ENCODE peak calls at places on chromosomes 16 and 17, in ten cellular contexts. One of them, this sample, is unnamed.

GRCh38 chr16:65525743-65526142 is 403.9 kb upstream of the CDH11 start:
- DNase-seq in WTC11: no peak
- DNase-seq in CD8-positive, alpha-beta T cell: no peak
- DNase-seq in PC-9: no peak
- DNase-seq in cardiac muscle cell: no peak
- DNase-seq in NCI-H748 treated with DMSO at 0.1 percent for 48 hours: no peak
- DNase-seq in naive thymus-derived CD8-positive, alpha-beta T cell: no peak
- DNase-seq in heart right ventricle: no peak
- DNase-seq in heart left ventricle: no peak
- DNase-seq in left cardiac atrium: no peak
- DNase-seq in this sample: no peak

GRCh38 chr16:4217246-4218131 is 24.4 kb downstream of the SRL start:
- DNase-seq in cardiac muscle cell: peak
- DNase-seq in WTC11: no peak
- DNase-seq in CD8-positive, alpha-beta T cell: no peak
- DNase-seq in heart right ventricle: peak
- DNase-seq in NCI-H748 treated with DMSO at 0.1 percent for 48 hours: no peak
- DNase-seq in left cardiac atrium: peak
- DNase-seq in heart left ventricle: peak
- DNase-seq in naive thymus-derived CD8-positive, alpha-beta T cell: no peak
- DNase-seq in PC-9: no peak
- DNase-seq in this sample: no peak

GRCh38 chr16:17241264-17241835 is 229.4 kb downstream of the XYLT1 start:
- DNase-seq in WTC11: no peak
- DNase-seq in naive thymus-derived CD8-positive, alpha-beta T cell: no peak
- DNase-seq in left cardiac atrium: peak
- DNase-seq in NCI-H748 treated with DMSO at 0.1 percent for 48 hours: no peak
- DNase-seq in CD8-positive, alpha-beta T cell: no peak
- DNase-seq in cardiac muscle cell: no peak
- DNase-seq in heart right ventricle: no peak
- DNase-seq in PC-9: no peak
- DNase-seq in heart left ventricle: no peak
- DNase-seq in this sample: no peak

GRCh38 chr16:81796035-81796434 is 16.9 kb downstream of the PLCG2 start:
- DNase-seq in heart right ventricle: no peak
- DNase-seq in naive thymus-derived CD8-positive, alpha-beta T cell: no peak
- DNase-seq in cardiac muscle cell: no peak
- DNase-seq in CD8-positive, alpha-beta T cell: no peak
- DNase-seq in NCI-H748 treated with DMSO at 0.1 percent for 48 hours: no peak
- DNase-seq in WTC11: no peak
- DNase-seq in PC-9: no peak
- DNase-seq in heart left ventricle: no peak
- DNase-seq in left cardiac atrium: no peak
- DNase-seq in this sample: no peak

GRCh38 chr16:9977333-9977897 is 204.8 kb downstream of the GRIN2A start:
- DNase-seq in heart left ventricle: no peak
- DNase-seq in naive thymus-derived CD8-positive, alpha-beta T cell: no peak
- DNase-seq in PC-9: no peak
- DNase-seq in cardiac muscle cell: no peak
- DNase-seq in NCI-H748 treated with DMSO at 0.1 percent for 48 hours: no peak
- DNase-seq in WTC11: no peak
- DNase-seq in CD8-positive, alpha-beta T cell: no peak
- DNase-seq in left cardiac atrium: no peak
- DNase-seq in heart right ventricle: no peak
- DNase-seq in this sample: no peak

GRCh38 chr16:1003551-1004347 is 22.2 kb downstream of the SOX8 start:
- DNase-seq in naive thymus-derived CD8-positive, alpha-beta T cell: no peak
- DNase-seq in CD8-positive, alpha-beta T cell: peak
- DNase-seq in PC-9: no peak
- DNase-seq in heart left ventricle: no peak
- DNase-seq in WTC11: no peak
- DNase-seq in cardiac muscle cell: peak
- DNase-seq in NCI-H748 treated with DMSO at 0.1 percent for 48 hours: no peak
- DNase-seq in left cardiac atrium: no peak
- DNase-seq in heart right ventricle: no peak
- DNase-seq in this sample: no peak

GRCh38 chr17:412211-413015 is 59.8 kb upstream of the RPH3AL start:
- DNase-seq in left cardiac atrium: peak
- DNase-seq in PC-9: peak
- DNase-seq in NCI-H748 treated with DMSO at 0.1 percent for 48 hours: peak
- DNase-seq in naive thymus-derived CD8-positive, alpha-beta T cell: peak
- DNase-seq in WTC11: peak
- DNase-seq in CD8-positive, alpha-beta T cell: peak
- DNase-seq in cardiac muscle cell: peak
- DNase-seq in heart right ventricle: peak
- DNase-seq in heart left ventricle: no peak
- DNase-seq in this sample: no peak

GRCh38 chr17:72432143-72432604 is 311.4 kb downstream of the SOX9 start:
- DNase-seq in NCI-H748 treated with DMSO at 0.1 percent for 48 hours: peak
- DNase-seq in left cardiac atrium: no peak
- DNase-seq in WTC11: no peak
- DNase-seq in cardiac muscle cell: no peak
- DNase-seq in heart right ventricle: no peak
- DNase-seq in naive thymus-derived CD8-positive, alpha-beta T cell: no peak
- DNase-seq in heart left ventricle: no peak
- DNase-seq in PC-9: no peak
- DNase-seq in CD8-positive, alpha-beta T cell: no peak
- DNase-seq in this sample: no peak

GRCh38 chr16:89038811-89039735 is 54.6 kb upstream of the ACSF3 start:
- DNase-seq in NCI-H748 treated with DMSO at 0.1 percent for 48 hours: no peak
- DNase-seq in WTC11: no peak
- DNase-seq in heart right ventricle: no peak
- DNase-seq in naive thymus-derived CD8-positive, alpha-beta T cell: no peak
- DNase-seq in cardiac muscle cell: no peak
- DNase-seq in heart left ventricle: peak
- DNase-seq in CD8-positive, alpha-beta T cell: no peak
- DNase-seq in PC-9: no peak
- DNase-seq in left cardiac atrium: no peak
- DNase-seq in this sample: no peak

GRCh38 chr17:34319087-34319486 is at the start of gene CCL8:
- DNase-seq in naive thymus-derived CD8-positive, alpha-beta T cell: no peak
- DNase-seq in WTC11: no peak
- DNase-seq in heart left ventricle: no peak
- DNase-seq in heart right ventricle: peak
- DNase-seq in cardiac muscle cell: peak
- DNase-seq in CD8-positive, alpha-beta T cell: no peak
- DNase-seq in left cardiac atrium: no peak
- DNase-seq in NCI-H748 treated with DMSO at 0.1 percent for 48 hours: no peak
- DNase-seq in PC-9: no peak
- DNase-seq in this sample: no peak

GRCh38 chr16:6113749-6114148 is 1016.2 kb upstream of the EEF2KMT start:
- DNase-seq in heart left ventricle: no peak
- DNase-seq in heart right ventricle: no peak
- DNase-seq in WTC11: no peak
- DNase-seq in NCI-H748 treated with DMSO at 0.1 percent for 48 hours: no peak
- DNase-seq in PC-9: no peak
- DNase-seq in left cardiac atrium: no peak
- DNase-seq in naive thymus-derived CD8-positive, alpha-beta T cell: no peak
- DNase-seq in cardiac muscle cell: no peak
- DNase-seq in CD8-positive, alpha-beta T cell: no peak
- DNase-seq in this sample: no peak

GRCh38 chr16:71724320-71724751 is at the start of gene PHLPP2:
- DNase-seq in heart left ventricle: no peak
- DNase-seq in cardiac muscle cell: no peak
- DNase-seq in naive thymus-derived CD8-positive, alpha-beta T cell: no peak
- DNase-seq in left cardiac atrium: no peak
- DNase-seq in NCI-H748 treated with DMSO at 0.1 percent for 48 hours: no peak
- DNase-seq in CD8-positive, alpha-beta T cell: no peak
- DNase-seq in heart right ventricle: no peak
- DNase-seq in WTC11: no peak
- DNase-seq in PC-9: no peak
- DNase-seq in this sample: no peak

GRCh38 chr16:85858984-85859817 is 39.8 kb upstream of the IRF8 start:
- DNase-seq in heart left ventricle: no peak
- DNase-seq in WTC11: no peak
- DNase-seq in NCI-H748 treated with DMSO at 0.1 percent for 48 hours: no peak
- DNase-seq in cardiac muscle cell: no peak
- DNase-seq in naive thymus-derived CD8-positive, alpha-beta T cell: no peak
- DNase-seq in heart right ventricle: no peak
- DNase-seq in left cardiac atrium: no peak
- DNase-seq in PC-9: no peak
- DNase-seq in CD8-positive, alpha-beta T cell: no peak
- DNase-seq in this sample: no peak

GRCh38 chr16:47519996-47520679 is 59.0 kb downstream of the PHKB start:
- DNase-seq in PC-9: no peak
- DNase-seq in CD8-positive, alpha-beta T cell: no peak
- DNase-seq in heart left ventricle: no peak
- DNase-seq in NCI-H748 treated with DMSO at 0.1 percent for 48 hours: no peak
- DNase-seq in heart right ventricle: no peak
- DNase-seq in naive thymus-derived CD8-positive, alpha-beta T cell: no peak
- DNase-seq in cardiac muscle cell: no peak
- DNase-seq in left cardiac atrium: no peak
- DNase-seq in WTC11: no peak
- DNase-seq in this sample: no peak

GRCh38 chr16:77297996-77298637 is 98.9 kb downstream of the SYCE1L start:
- DNase-seq in naive thymus-derived CD8-positive, alpha-beta T cell: no peak
- DNase-seq in left cardiac atrium: no peak
- DNase-seq in NCI-H748 treated with DMSO at 0.1 percent for 48 hours: no peak
- DNase-seq in heart left ventricle: no peak
- DNase-seq in cardiac muscle cell: peak
- DNase-seq in CD8-positive, alpha-beta T cell: no peak
- DNase-seq in WTC11: no peak
- DNase-seq in heart right ventricle: no peak
- DNase-seq in PC-9: no peak
- DNase-seq in this sample: no peak